ENCODE peak calls at places on chromosomes 7 and 10, in nine cellular contexts. B is sigmoid colon, L is GM12891, D is GM12892, Z is Peyer's patch, G is ovary, K is lower leg skin, T is heart left ventricle, R is IMR-90. H is an unnamed sample.

GRCh38 chr10:48613015-48613414 is 8.1 kb upstream of the ARHGAP22 start:
- DNase-seq in B (no peak), L (no peak), D (no peak), Z (no peak), G (no peak), K (no peak), T (no peak), R (peak; percentile 20), H (no peak)

GRCh38 chr7:7738622-7739021 is 20.2 kb upstream of the RPA3 start:
- DNase-seq in B (no peak), L (no peak), D (no peak), Z (no peak), G (no peak), K (no peak), T (no peak), R (no peak), H (no peak)

GRCh38 chr10:44492678-44493077 is 107.8 kb upstream of the CXCL12 start:
- DNase-seq in B (no peak), L (no peak), D (no peak), Z (no peak), G (no peak), K (no peak), T (no peak), R (no peak), H (no peak)

GRCh38 chr7:88040694-88041093 is 106.6 kb downstream of the ADAM22 start:
- DNase-seq in B (no peak), L (no peak), D (no peak), Z (no peak), G (no peak), K (no peak), T (no peak), R (no peak), H (no peak)

GRCh38 chr7:152006336-152006735 is 19.1 kb upstream of the GALNT11 start:
- DNase-seq in B (no peak), L (no peak), D (no peak), Z (no peak), G (no peak), K (no peak), T (no peak), R (no peak), H (no peak)

GRCh38 chr7:2607122-2607912 is 24.5 kb upstream of the TTYH3 start:
- DNase-seq in B (peak; percentile 82), L (no peak), D (no peak), Z (no peak), G (peak; percentile 35), K (peak; percentile 95), T (peak; percentile 86), R (no peak), H (no peak)

GRCh38 chr10:36057180-36057579 is 415.1 kb upstream of the FZD8 start:
- DNase-seq in B (no peak), L (no peak), D (no peak), Z (no peak), G (no peak), K (no peak), T (no peak), R (peak; percentile 45), H (no peak)

GRCh38 chr10:29559996-29560395 is 74.8 kb downstream of the SVIL start:
- DNase-seq in B (no peak), L (no peak), D (no peak), Z (no peak), G (no peak), K (no peak), T (no peak), R (no peak), H (no peak)

GRCh38 chr7:25860206-25860881 is 291.7 kb upstream of the NFE2L3 start:
- DNase-seq in B (no peak), L (no peak), D (no peak), Z (no peak), G (no peak), K (no peak), T (no peak), R (peak; percentile 24), H (peak; percentile 12)

GRCh38 chr10:59346321-59346720 is 16.0 kb downstream of the FAM13C start:
- DNase-seq in B (no peak), L (no peak), D (no peak), Z (no peak), G (no peak), K (no peak), T (no peak), R (peak; percentile 53), H (no peak)

GRCh38 chr7:27641576-27642230 is 21.0 kb downstream of the HIBADH start:
- DNase-seq in B (no peak), L (no peak), D (no peak), Z (no peak), G (no peak), K (no peak), T (no peak), R (no peak), H (no peak)

GRCh38 chr10:78757542-78757941 is 311.2 kb upstream of the ZMIZ1 start:
- DNase-seq in B (no peak), L (no peak), D (no peak), Z (no peak), G (no peak), K (no peak), T (no peak), R (peak; percentile 88), H (no peak)

GRCh38 chr10:2980791-2981360 is 86.5 kb upstream of the PFKP start:
- DNase-seq in B (no peak), L (no peak), D (no peak), Z (no peak), G (no peak), K (no peak), T (no peak), R (peak; percentile 76), H (no peak)

GRCh38 chr7:155278921-155279320 is 18.8 kb upstream of the INSIG1 start:
- DNase-seq in B (no peak), L (no peak), D (no peak), Z (peak; percentile 46), G (no peak), K (no peak), T (no peak), R (no peak), H (no peak)

DNA sequence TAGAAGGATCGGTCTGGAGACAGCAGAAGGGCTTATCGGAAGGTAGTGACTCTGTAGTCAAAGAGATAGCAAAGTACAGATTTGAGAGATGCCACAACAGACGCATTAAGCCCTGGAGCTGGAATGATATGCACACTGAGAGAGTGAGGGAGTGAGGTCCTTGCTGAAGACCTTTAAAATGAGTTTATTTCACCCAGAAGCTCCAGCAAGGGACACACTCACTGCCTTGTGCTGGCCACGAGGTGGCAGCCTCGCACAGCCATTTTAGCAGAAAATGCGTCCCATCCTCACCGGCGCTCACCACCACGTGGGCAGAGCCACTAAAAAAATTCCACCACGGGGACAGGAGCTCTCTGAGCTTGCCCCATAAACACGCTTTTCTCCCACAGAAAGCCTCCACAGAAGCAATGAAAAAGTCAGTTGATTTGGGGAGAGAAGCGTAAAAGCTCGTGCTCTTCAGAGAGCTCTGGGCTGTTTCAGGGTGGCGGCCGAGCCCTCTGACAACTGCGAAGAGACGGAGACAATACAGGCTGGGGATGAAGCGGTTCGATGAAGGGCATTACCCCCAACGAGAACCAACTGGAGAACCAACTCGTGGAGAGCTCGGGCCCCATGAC is 163.0 kb upstream of the KLF14 start:
- DNase-seq in B (peak; percentile 81), L (peak; percentile 52), D (peak; percentile 65), Z (peak; percentile 86), G (peak; percentile 86), K (peak; percentile 93), T (peak; percentile 85), R (peak; percentile 84), H (peak; percentile 70)
- TF ChIP-seq POLR2A in B (no peak), L (no peak), D (no peak), Z (no peak), G (no peak), K (no peak), T (no peak), R (no peak), H (no peak)

DNA sequence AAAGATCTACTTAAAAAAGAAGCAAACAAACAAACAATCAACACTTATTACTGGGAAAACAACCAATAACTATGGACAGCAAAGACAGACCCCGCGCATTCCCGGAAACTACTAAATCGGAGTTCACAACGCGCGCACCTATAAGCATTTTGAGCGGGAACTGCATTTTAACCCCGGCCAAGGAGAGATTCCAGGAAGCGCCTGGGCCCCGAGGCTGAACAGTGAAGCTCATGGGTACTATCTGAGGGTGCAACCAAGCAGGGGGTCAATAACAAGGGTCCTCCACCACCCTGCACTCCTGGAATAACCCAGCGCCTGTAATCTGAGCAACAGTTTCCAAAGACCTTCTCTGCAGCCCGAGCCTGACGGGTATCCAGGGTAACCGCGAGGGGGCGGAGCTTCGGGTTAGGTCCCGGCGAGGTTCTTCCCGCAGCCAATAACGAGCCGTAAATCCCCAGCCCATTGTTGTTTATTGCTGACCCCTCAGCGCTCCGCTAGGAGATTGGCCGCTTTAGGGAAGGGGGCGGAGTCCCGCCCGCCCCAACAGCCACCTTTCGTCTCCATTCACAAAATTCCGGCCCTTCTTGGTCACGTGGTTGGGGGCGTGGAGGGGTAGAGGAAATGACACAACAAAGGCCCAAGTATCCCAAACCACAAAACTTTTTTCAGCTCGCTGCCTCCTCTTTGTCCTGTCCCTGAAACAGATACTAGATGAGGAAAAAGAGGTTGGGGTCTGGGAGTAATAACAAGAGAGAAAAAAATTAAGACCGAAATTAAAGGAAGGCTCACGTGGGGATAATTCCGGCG is 1.7 kb upstream of the ETV1 start:
- DNase-seq in B (peak; percentile 98), L (peak; percentile 18), D (no peak), Z (peak; percentile 91), G (peak; percentile 90), K (peak; percentile 99), T (peak; percentile 94), R (peak; percentile 98), H (peak; percentile 88)
- TF ChIP-seq POLR2A in B (no peak), L (no peak), D (no peak), Z (no peak), G (no peak), K (no peak), T (peak; percentile 66), R (peak; percentile 71), H (no peak)

GRCh38 chr7:97971990-97972943 is 17.7 kb downstream of the OCM2 start:
- DNase-seq in B (peak; percentile 87), L (peak; percentile 90), D (peak; percentile 85), Z (peak; percentile 92), G (peak; percentile 81), K (peak; percentile 95), T (peak; percentile 91), R (peak; percentile 57), H (peak; percentile 87)
- TF ChIP-seq POLR2A in B (no peak), L (peak; percentile 86), D (peak; percentile 91), Z (no peak), G (no peak), K (no peak), T (peak; percentile 28), R (peak; percentile 42), H (peak; percentile 75)

GRCh38 chr7:148807451-148807850 is 76.6 kb downstream of the EZH2 start:
- DNase-seq in B (no peak), L (no peak), D (no peak), Z (no peak), G (no peak), K (no peak), T (no peak), R (no peak), H (no peak)

GRCh38 chr7:148803094-148803493 is 81.0 kb downstream of the EZH2 start:
- DNase-seq in B (no peak), L (no peak), D (no peak), Z (no peak), G (no peak), K (no peak), T (no peak), R (no peak), H (no peak)

GRCh38 chr7:148802101-148802493 is 82.0 kb downstream of the EZH2 start:
- DNase-seq in B (no peak), L (no peak), D (no peak), Z (no peak), G (no peak), K (no peak), T (no peak), R (no peak), H (no peak)

GRCh38 chr7:148806187-148806586 is 77.9 kb downstream of the EZH2 start:
- DNase-seq in B (no peak), L (no peak), D (no peak), Z (no peak), G (no peak), K (no peak), T (no peak), R (no peak), H (no peak)

GRCh38 chr7:148804343-148805234 is 79.5 kb downstream of the EZH2 start:
- DNase-seq in B (no peak), L (no peak), D (no peak), Z (no peak), G (no peak), K (no peak), T (no peak), R (no peak), H (no peak)
- TF ChIP-seq POLR2A in B (no peak), L (no peak), D (no peak), Z (no peak), G (no peak), K (no peak), T (no peak), R (no peak), H (no peak)

H was measured in erythroblast.